ENCODE peak calls at places on chromosomes 2 and 18, in four cellular contexts. One of them, this sample, is unnamed.

GRCh38 chr2:1891971-1892486 is 147.7 kb upstream of the PXDN start:
- DNase-seq in AG10803: no peak
- DNase-seq in endothelial cell: no peak
- DNase-seq in stimulated activated CD4-positive, alpha-beta T cell treated with anti-CD3 and anti-CD28 coated beads, Interleukin-4, amount 100 ng/mL, for 4 hours: no peak
- DNase-seq in this sample: no peak

GRCh38 chr18:36839835-36840234 is 10.9 kb downstream of the KIAA1328 start:
- DNase-seq in endothelial cell: no peak
- DNase-seq in AG10803: no peak
- DNase-seq in stimulated activated CD4-positive, alpha-beta T cell treated with anti-CD3 and anti-CD28 coated beads, Interleukin-4, amount 100 ng/mL, for 4 hours: no peak
- DNase-seq in this sample: no peak

GRCh38 chr2:101823347-101823791 is 125.9 kb downstream of the MAP4K4 start:
- DNase-seq in endothelial cell: peak
- DNase-seq in stimulated activated CD4-positive, alpha-beta T cell treated with anti-CD3 and anti-CD28 coated beads, Interleukin-4, amount 100 ng/mL, for 4 hours: peak
- DNase-seq in AG10803: peak
- DNase-seq in this sample: no peak

GRCh38 chr18:33424266-33424946 is 16.1 kb downstream of the CCDC178 start:
- DNase-seq in AG10803: no peak
- DNase-seq in endothelial cell: no peak
- DNase-seq in stimulated activated CD4-positive, alpha-beta T cell treated with anti-CD3 and anti-CD28 coated beads, Interleukin-4, amount 100 ng/mL, for 4 hours: no peak
- DNase-seq in this sample: no peak

GRCh38 chr2:60855989-60856669 is 25.2 kb upstream of the REL start:
- DNase-seq in endothelial cell: no peak
- DNase-seq in AG10803: no peak
- DNase-seq in stimulated activated CD4-positive, alpha-beta T cell treated with anti-CD3 and anti-CD28 coated beads, Interleukin-4, amount 100 ng/mL, for 4 hours: no peak
- DNase-seq in this sample: no peak

GRCh38 chr2:227378371-227378782 is 729 bp downstream of the TM4SF20 start:
- DNase-seq in stimulated activated CD4-positive, alpha-beta T cell treated with anti-CD3 and anti-CD28 coated beads, Interleukin-4, amount 100 ng/mL, for 4 hours: no peak
- DNase-seq in AG10803: peak
- DNase-seq in endothelial cell: no peak
- DNase-seq in this sample: peak

GRCh38 chr2:144516417-144516980 is 3.4 kb downstream of the ZEB2 start:
- DNase-seq in stimulated activated CD4-positive, alpha-beta T cell treated with anti-CD3 and anti-CD28 coated beads, Interleukin-4, amount 100 ng/mL, for 4 hours: no peak
- DNase-seq in endothelial cell: no peak
- DNase-seq in AG10803: peak
- DNase-seq in this sample: peak

GRCh38 chr18:35602193-35602820 is 20.8 kb downstream of the GALNT1 start:
- DNase-seq in AG10803: no peak
- DNase-seq in stimulated activated CD4-positive, alpha-beta T cell treated with anti-CD3 and anti-CD28 coated beads, Interleukin-4, amount 100 ng/mL, for 4 hours: no peak
- DNase-seq in endothelial cell: no peak
- DNase-seq in this sample: no peak

GRCh38 chr2:8638327-8638726 is 43.5 kb upstream of the ID2 start:
- DNase-seq in endothelial cell: no peak
- DNase-seq in AG10803: no peak
- DNase-seq in stimulated activated CD4-positive, alpha-beta T cell treated with anti-CD3 and anti-CD28 coated beads, Interleukin-4, amount 100 ng/mL, for 4 hours: no peak
- DNase-seq in this sample: no peak

GRCh38 chr2:127424598-127425379 is 6.6 kb downstream of the PROC start:
- DNase-seq in endothelial cell: no peak
- DNase-seq in AG10803: no peak
- DNase-seq in stimulated activated CD4-positive, alpha-beta T cell treated with anti-CD3 and anti-CD28 coated beads, Interleukin-4, amount 100 ng/mL, for 4 hours: no peak
- DNase-seq in this sample: no peak

GRCh38 chr2:95670686-95671085 is 78.9 kb downstream of the TRIM43 start:
- DNase-seq in stimulated activated CD4-positive, alpha-beta T cell treated with anti-CD3 and anti-CD28 coated beads, Interleukin-4, amount 100 ng/mL, for 4 hours: no peak
- DNase-seq in AG10803: peak
- DNase-seq in endothelial cell: no peak
- DNase-seq in this sample: no peak

GRCh38 chr2:15359716-15360531 is 201.2 kb downstream of the NBAS start:
- DNase-seq in stimulated activated CD4-positive, alpha-beta T cell treated with anti-CD3 and anti-CD28 coated beads, Interleukin-4, amount 100 ng/mL, for 4 hours: no peak
- DNase-seq in AG10803: peak
- DNase-seq in endothelial cell: no peak
- DNase-seq in this sample: peak

GRCh38 chr2:178230396-178230795 is 36.1 kb downstream of the OSBPL6 start:
- DNase-seq in AG10803: no peak
- DNase-seq in stimulated activated CD4-positive, alpha-beta T cell treated with anti-CD3 and anti-CD28 coated beads, Interleukin-4, amount 100 ng/mL, for 4 hours: no peak
- DNase-seq in endothelial cell: no peak
- DNase-seq in this sample: no peak

GRCh38 chr2:237278593-237278992 is 135.4 kb downstream of the COL6A3 start:
- DNase-seq in stimulated activated CD4-positive, alpha-beta T cell treated with anti-CD3 and anti-CD28 coated beads, Interleukin-4, amount 100 ng/mL, for 4 hours: no peak
- DNase-seq in AG10803: peak
- DNase-seq in endothelial cell: no peak
- DNase-seq in this sample: peak

GRCh38 chr2:73985318-73986084 is 791 bp downstream of the TET3 start:
- DNase-seq in AG10803: no peak
- DNase-seq in endothelial cell: peak
- DNase-seq in stimulated activated CD4-positive, alpha-beta T cell treated with anti-CD3 and anti-CD28 coated beads, Interleukin-4, amount 100 ng/mL, for 4 hours: peak
- DNase-seq in this sample: peak

GRCh38 chr18:11657152-11657551 is 31.9 kb upstream of the GNAL start:
- DNase-seq in endothelial cell: no peak
- DNase-seq in stimulated activated CD4-positive, alpha-beta T cell treated with anti-CD3 and anti-CD28 coated beads, Interleukin-4, amount 100 ng/mL, for 4 hours: no peak
- DNase-seq in AG10803: no peak
- DNase-seq in this sample: no peak

GRCh38 chr2:128032092-128032491 is 4.2 kb upstream of the SAP130 start:
- DNase-seq in stimulated activated CD4-positive, alpha-beta T cell treated with anti-CD3 and anti-CD28 coated beads, Interleukin-4, amount 100 ng/mL, for 4 hours: no peak
- DNase-seq in AG10803: no peak
- DNase-seq in endothelial cell: no peak
- DNase-seq in this sample: no peak

GRCh38 chr2:134405641-134406081 is 151.8 kb downstream of the MGAT5 start:
- DNase-seq in endothelial cell: no peak
- DNase-seq in AG10803: peak
- DNase-seq in stimulated activated CD4-positive, alpha-beta T cell treated with anti-CD3 and anti-CD28 coated beads, Interleukin-4, amount 100 ng/mL, for 4 hours: no peak
- DNase-seq in this sample: peak

GRCh38 chr2:107717666-107718065 is 109.0 kb upstream of the RGPD4 start:
- DNase-seq in AG10803: no peak
- DNase-seq in stimulated activated CD4-positive, alpha-beta T cell treated with anti-CD3 and anti-CD28 coated beads, Interleukin-4, amount 100 ng/mL, for 4 hours: no peak
- DNase-seq in endothelial cell: no peak
- DNase-seq in this sample: no peak

GRCh38 chr2:18831916-18832510 is 242.6 kb upstream of the NT5C1B start:
- DNase-seq in AG10803: no peak
- DNase-seq in stimulated activated CD4-positive, alpha-beta T cell treated with anti-CD3 and anti-CD28 coated beads, Interleukin-4, amount 100 ng/mL, for 4 hours: no peak
- DNase-seq in endothelial cell: no peak
- DNase-seq in this sample: no peak

GRCh38 chr2:3527886-3528785 is 8.8 kb upstream of the ADI1 start:
- DNase-seq in endothelial cell: no peak
- DNase-seq in stimulated activated CD4-positive, alpha-beta T cell treated with anti-CD3 and anti-CD28 coated beads, Interleukin-4, amount 100 ng/mL, for 4 hours: no peak
- DNase-seq in AG10803: no peak
- DNase-seq in this sample: no peak

GRCh38 chr18:79397288-79397829 is 1.6 kb downstream of the NFATC1 start:
- DNase-seq in stimulated activated CD4-positive, alpha-beta T cell treated with anti-CD3 and anti-CD28 coated beads, Interleukin-4, amount 100 ng/mL, for 4 hours: no peak
- DNase-seq in endothelial cell: no peak
- DNase-seq in AG10803: no peak
- DNase-seq in this sample: no peak

GRCh38 chr2:18883626-18884456 is 294.5 kb upstream of the NT5C1B start:
- DNase-seq in stimulated activated CD4-positive, alpha-beta T cell treated with anti-CD3 and anti-CD28 coated beads, Interleukin-4, amount 100 ng/mL, for 4 hours: no peak
- DNase-seq in AG10803: peak
- DNase-seq in endothelial cell: peak
- DNase-seq in this sample: peak